ENCODE peak calls at places on chromosomes 13 and 19, in five cellular contexts. O is H9, V is H1, T is IMR-90, S is mesendoderm. B is an unnamed sample.

GRCh38 chr13:32224916-32225315 is 90.2 kb downstream of the ZAR1L start:
- DNase-seq in O (no peak), T (peak; percentile 31), V (no peak), S (no peak), B (peak; percentile 70)

GRCh38 chr19:14550201-14550754 is 20.9 kb downstream of the TECR start:
- DNase-seq in S (no peak), O (no peak), T (no peak), V (no peak), B (no peak)

GRCh38 chr13:73984949-73985691 is 149.1 kb downstream of the KLF12 start:
- DNase-seq in O (no peak), S (peak; percentile 48), V (no peak), T (no peak), B (no peak)

GRCh38 chr13:110771194-110771593 is 57.7 kb downstream of the ING1 start:
- DNase-seq in S (no peak), O (no peak), T (peak; percentile 29), V (no peak), B (no peak)

GRCh38 chr13:113918981-113919646 is 54.8 kb downstream of the C13orf46 start:
- DNase-seq in V (no peak), S (no peak), T (no peak), O (peak; percentile 20), B (no peak)

GRCh38 chr13:77136902-77137420 is 110.0 kb upstream of the FBXL3 start:
- DNase-seq in S (peak; percentile 19), V (no peak), T (peak; percentile 95), O (no peak), B (peak; percentile 89)

GRCh38 chr13:85798999-85799646 is at the start of gene SLITRK6:
- DNase-seq in S (peak; percentile 87), V (peak; percentile 17), O (peak; percentile 35), T (peak; percentile 85), B (peak; percentile 83)

GRCh38 chr13:73385848-73386247 is 327.0 kb downstream of the KLF5 start:
- DNase-seq in V (no peak), T (no peak), O (no peak), S (no peak), B (no peak)

GRCh38 chr19:9674669-9675357 is at the start of gene ZNF562:
- DNase-seq in V (peak; percentile 86), S (peak; percentile 97), T (peak; percentile 86), O (peak; percentile 37), B (peak; percentile 85)

GRCh38 chr13:92806215-92806614 is 420.4 kb upstream of the GPC6 start:
- DNase-seq in O (no peak), T (no peak), V (no peak), S (no peak), B (peak; percentile 62)

GRCh38 chr19:39359026-39359425 is 16.8 kb downstream of the SAMD4B start:
- DNase-seq in T (no peak), O (no peak), V (no peak), S (no peak), B (no peak)

GRCh38 chr13:97072297-97072696 is 78.0 kb upstream of the OXGR1 start:
- DNase-seq in S (no peak), V (no peak), T (no peak), O (no peak), B (no peak)

GRCh38 chr13:73465629-73465974 is 406.8 kb downstream of the KLF5 start:
- DNase-seq in O (no peak), S (no peak), T (peak; percentile 42), V (no peak), B (peak; percentile 27)

GRCh38 chr13:91400094-91400462 is 1.7 kb downstream of the GPC5 start:
- DNase-seq in O (no peak), T (no peak), S (no peak), V (no peak), B (no peak)

GRCh38 chr19:35017507-35017906 is 12.8 kb upstream of the SCN1B start:
- DNase-seq in S (no peak), T (no peak), O (no peak), V (no peak), B (no peak)

GRCh38 chr19:13839938-13840750 is 36.8 kb upstream of the NANOS3 start:
- DNase-seq in O (peak; percentile 28), S (no peak), T (peak; percentile 51), V (no peak), B (peak; percentile 87)

GRCh38 chr13:44402902-44403719 is 29.5 kb downstream of the SERP2 start:
- DNase-seq in T (no peak), S (no peak), O (no peak), V (no peak), B (no peak)

GRCh38 chr13:31431722-31432137 is 232.0 kb downstream of the B3GLCT start:
- DNase-seq in S (peak; percentile 53), O (peak; percentile 54), V (peak; percentile 17), T (peak; percentile 28), B (peak; percentile 34)

GRCh38 chr19:44757735-44758505 is 9.4 kb downstream of the BCL3 start:
- DNase-seq in T (peak; percentile 63), O (peak; percentile 74), S (peak; percentile 77), V (no peak), B (peak; percentile 88)

GRCh38 chr13:54750521-54750920 is 1721.9 kb downstream of the OLFM4 start:
- DNase-seq in T (no peak), S (no peak), O (no peak), V (no peak), B (no peak)

GRCh38 chr19:24054044-24054935 is 32.7 kb upstream of the ZNF254 start:
- DNase-seq in T (peak; percentile 95), V (no peak), O (no peak), S (no peak), B (peak; percentile 83)

GRCh38 chr13:36998624-36999041 is 507 bp downstream of the ALG5 start:
- DNase-seq in S (peak; percentile 33), V (no peak), O (peak; percentile 34), T (no peak), B (peak; percentile 38)

GRCh38 chr13:112931028-112931934 is 37.7 kb upstream of the MCF2L start:
- DNase-seq in T (peak; percentile 76), O (peak; percentile 66), V (peak; percentile 13), S (peak; percentile 83), B (peak; percentile 73)

GRCh38 chr13:113049521-113049941 is 56.1 kb upstream of the F7 start:
- DNase-seq in O (no peak), T (no peak), S (no peak), V (no peak), B (no peak)

GRCh38 chr13:59304596-59304995 is 859.1 kb downstream of the DIAPH3 start:
- DNase-seq in T (no peak), O (no peak), V (no peak), S (no peak), B (no peak)

GRCh38 chr19:35417278-35417677 is 30.8 kb upstream of the FFAR2 start:
- DNase-seq in O (no peak), V (no peak), T (no peak), S (no peak), B (no peak)

GRCh38 chr13:43264460-43264859 is 241.1 kb downstream of the DNAJC15 start:
- DNase-seq in V (no peak), S (no peak), T (no peak), O (no peak), B (no peak)

GRCh38 chr19:35715355-35715809 is 2.4 kb upstream of the KMT2B start:
- DNase-seq in S (no peak), T (no peak), V (no peak), O (no peak), B (no peak)

GRCh38 chr19:40908981-40909380 is 26.9 kb upstream of the CYP2A7 start:
- DNase-seq in T (no peak), S (no peak), V (no peak), O (no peak), B (no peak)

GRCh38 chr19:56597696-56598095 is 2.6 kb downstream of the ZNF71 start:
- DNase-seq in V (no peak), O (no peak), T (peak; percentile 27), S (no peak), B (no peak)

GRCh38 chr19:52600639-52601024 is 30.5 kb downstream of the ZNF701 start:
- DNase-seq in V (no peak), O (no peak), S (no peak), T (peak; percentile 3), B (no peak)

GRCh38 chr19:34480971-34481821 is at the start of gene WTIP:
- DNase-seq in O (peak; percentile 74), V (no peak), T (peak; percentile 88), S (peak; percentile 95), B (peak; percentile 87)

GRCh38 chr19:4130635-4131438 is 6.9 kb upstream of the MAP2K2 start:
- DNase-seq in S (no peak), T (peak; percentile 90), O (no peak), V (no peak), B (peak; percentile 91)

GRCh38 chr13:97743946-97744345 is 209.5 kb upstream of the IPO5 start:
- DNase-seq in V (no peak), O (no peak), S (no peak), T (no peak), B (peak; percentile 30)

GRCh38 chr13:37617162-37617561 is 18.6 kb upstream of the POSTN start:
- DNase-seq in T (peak; percentile 80), S (peak; percentile 90), O (no peak), V (no peak), B (peak; percentile 72)

GRCh38 chr13:29847501-29847983 is 2.9 kb downstream of the UBL3 start:
- DNase-seq in O (no peak), T (peak; percentile 64), V (no peak), S (peak; percentile 32), B (peak; percentile 65)

GRCh38 chr19:3343619-3344502 is 22.5 kb upstream of the NFIC start:
- DNase-seq in V (no peak), T (peak; percentile 78), O (peak; percentile 62), S (peak; percentile 55), B (peak; percentile 69)

DNA sequence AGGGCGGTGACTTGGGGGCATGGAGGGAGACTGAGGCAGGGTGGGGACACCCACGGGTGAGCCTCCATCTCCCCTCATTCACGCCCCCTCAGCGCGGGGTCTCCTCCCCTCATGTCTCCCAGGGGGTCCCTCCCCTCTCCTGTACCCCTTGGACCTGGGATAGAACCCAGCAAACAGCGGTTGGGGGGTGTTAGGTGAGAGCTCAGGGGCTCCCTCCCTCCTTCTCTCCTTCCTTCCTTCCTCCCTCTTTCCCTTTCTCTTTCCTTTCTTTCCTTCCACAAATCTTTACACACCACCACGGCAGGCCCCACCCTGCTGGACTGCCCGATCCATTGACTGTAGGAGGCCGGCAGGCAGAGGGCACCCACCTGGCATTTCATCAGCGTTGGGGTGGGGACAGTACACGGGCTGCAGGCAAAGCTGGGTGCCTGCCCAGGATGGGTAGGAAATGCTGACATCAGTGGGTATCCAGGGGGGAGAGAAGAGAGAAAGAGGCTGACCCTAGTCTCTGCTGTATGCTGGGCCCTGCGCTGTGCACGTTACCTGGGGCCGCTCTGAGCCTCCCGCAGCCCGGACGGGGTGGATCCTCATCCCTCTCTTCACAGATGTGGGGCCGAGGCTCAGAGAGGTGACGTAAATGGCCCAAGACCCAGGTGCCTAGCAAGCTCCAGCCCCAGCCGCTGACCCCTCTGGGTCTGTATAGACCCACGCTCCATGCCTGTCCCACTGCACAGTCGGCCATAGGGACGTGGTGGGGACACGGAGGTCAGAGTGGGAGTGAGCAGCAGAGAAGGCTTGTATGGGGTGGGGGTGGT is 3.5 kb downstream of the SSC5D start:
- DNase-seq in S (no peak), T (no peak), V (no peak), O (no peak), B (no peak)
- H2AK5ac ChIP-seq in S (no peak overlapping the region), T (peak overlapping the region; percentile 32), V (no peak overlapping the region), O (no peak overlapping the region), B (no peak overlapping the region)

GRCh38 chr19:18785179-18786124 is 5.7 kb downstream of the COMP start:
- DNase-seq in T (peak; percentile 22), S (peak; percentile 89), O (peak; percentile 89), V (no peak), B (peak; percentile 59)
- H3K23ac ChIP-seq in T (no peak overlapping the region), S (no peak overlapping the region), O (no peak overlapping the region), V (no peak overlapping the region), B (no peak overlapping the region)

GRCh38 chr19:49132974-49133609 is 13.7 kb downstream of the PPFIA3 start:
- DNase-seq in O (peak; percentile 87), T (no peak), S (peak; percentile 43), V (no peak), B (no peak)
- H2BK15ac ChIP-seq in O (no peak overlapping the region), T (no peak overlapping the region), S (no peak overlapping the region), V (no peak overlapping the region), B (no peak overlapping the region)

GRCh38 chr19:1141944-1142343 is 32.1 kb downstream of the SBNO2 start:
- DNase-seq in O (no peak), T (no peak), S (no peak), V (no peak), B (no peak)
- H2AK5ac ChIP-seq in O (no peak overlapping the region), T (no peak overlapping the region), S (no peak overlapping the region), V (no peak overlapping the region), B (no peak overlapping the region)

B was measured in mesenchymal stem cell.